ENCODE peak calls at places on chromosomes 4 and X, in seven cellular contexts. One of them, this sample, is unnamed.

GRCh38 chr4:38034986-38035882 is 75.0 kb downstream of the PTTG2 start:
- DNase-seq in heart left ventricle: peak
- DNase-seq in GM20000: peak
- DNase-seq in EH: peak
- DNase-seq in MG63: no peak
- DNase-seq in caudate nucleus: no peak
- DNase-seq in germinal center: peak
- DNase-seq in this sample: peak

GRCh38 chr4:52714597-52715254 is 36.5 kb downstream of the ERVMER34-1 start:
- DNase-seq in heart left ventricle: no peak
- DNase-seq in GM20000: no peak
- DNase-seq in EH: no peak
- DNase-seq in MG63: no peak
- DNase-seq in caudate nucleus: no peak
- DNase-seq in germinal center: no peak
- DNase-seq in this sample: peak

GRCh38 chrX:52217494-52218160 is 32.9 kb downstream of the MAGED4 start:
- DNase-seq in heart left ventricle: no peak
- DNase-seq in GM20000: no peak
- DNase-seq in EH: no peak
- DNase-seq in MG63: no peak
- DNase-seq in caudate nucleus: no peak
- DNase-seq in germinal center: no peak
- DNase-seq in this sample: no peak

GRCh38 chr4:78766026-78766425 is 10.1 kb upstream of the BMP2K start:
- DNase-seq in heart left ventricle: no peak
- DNase-seq in GM20000: no peak
- DNase-seq in EH: peak
- DNase-seq in MG63: peak
- DNase-seq in caudate nucleus: no peak
- DNase-seq in germinal center: no peak
- DNase-seq in this sample: no peak

GRCh38 chr4:93788712-93789111 is 39.8 kb upstream of the ATOH1 start:
- DNase-seq in heart left ventricle: no peak
- DNase-seq in GM20000: peak
- DNase-seq in EH: peak
- DNase-seq in MG63: no peak
- DNase-seq in caudate nucleus: no peak
- DNase-seq in germinal center: no peak
- DNase-seq in this sample: no peak

GRCh38 chr4:138835833-138836521 is 179.6 kb upstream of the NOCT start:
- DNase-seq in heart left ventricle: peak
- DNase-seq in GM20000: no peak
- DNase-seq in EH: peak
- DNase-seq in MG63: no peak
- DNase-seq in caudate nucleus: no peak
- DNase-seq in germinal center: no peak
- DNase-seq in this sample: no peak

GRCh38 chr4:122045533-122045932 is 93.7 kb upstream of the TRPC3 start:
- DNase-seq in heart left ventricle: no peak
- DNase-seq in GM20000: no peak
- DNase-seq in EH: peak
- DNase-seq in MG63: peak
- DNase-seq in caudate nucleus: no peak
- DNase-seq in germinal center: no peak
- DNase-seq in this sample: peak

GRCh38 chrX:40260123-40260751 is 162.5 kb upstream of the BCOR start:
- DNase-seq in heart left ventricle: no peak
- DNase-seq in GM20000: no peak
- DNase-seq in EH: peak
- DNase-seq in MG63: no peak
- DNase-seq in caudate nucleus: no peak
- DNase-seq in germinal center: no peak
- DNase-seq in this sample: no peak

GRCh38 chr4:76373919-76374552 is 46.9 kb downstream of the CCDC158 start:
- DNase-seq in heart left ventricle: no peak
- DNase-seq in GM20000: no peak
- DNase-seq in EH: peak
- DNase-seq in MG63: peak
- DNase-seq in caudate nucleus: no peak
- DNase-seq in germinal center: no peak
- DNase-seq in this sample: peak

GRCh38 chrX:53239474-53239873 is 14.5 kb upstream of the KDM5C start:
- DNase-seq in heart left ventricle: no peak
- DNase-seq in GM20000: peak
- DNase-seq in EH: no peak
- DNase-seq in MG63: peak
- DNase-seq in caudate nucleus: no peak
- DNase-seq in germinal center: peak
- DNase-seq in this sample: no peak

GRCh38 chrX:121642415-121642814 is 595.0 kb downstream of the GLUD2 start:
- DNase-seq in heart left ventricle: no peak
- DNase-seq in GM20000: no peak
- DNase-seq in EH: peak
- DNase-seq in MG63: no peak
- DNase-seq in caudate nucleus: no peak
- DNase-seq in germinal center: no peak
- DNase-seq in this sample: no peak

GRCh38 chr4:164606478-164606877 is 147.5 kb upstream of the SMIM31 start:
- DNase-seq in heart left ventricle: no peak
- DNase-seq in GM20000: peak
- DNase-seq in EH: no peak
- DNase-seq in MG63: no peak
- DNase-seq in caudate nucleus: no peak
- DNase-seq in germinal center: no peak
- DNase-seq in this sample: no peak

GRCh38 chr4:66785479-66785878 is 759.8 kb downstream of the CENPC start:
- DNase-seq in heart left ventricle: no peak
- DNase-seq in GM20000: no peak
- DNase-seq in EH: no peak
- DNase-seq in MG63: no peak
- DNase-seq in caudate nucleus: no peak
- DNase-seq in germinal center: no peak
- DNase-seq in this sample: no peak